ENCODE peak calls at places on chromosome 19, in ten cellular contexts. B, C, W, V, F, M, Y, P, L and R are unnamed samples.
A peak's percentile ranks its signal among the peaks of the same experiment; 100 is the strongest.

GRCh38 chr19:13149628-13150186 is 468 bp downstream of the STX10 start:
- DNase-seq in B (peak; percentile 43), C (peak; percentile 84), W (peak; percentile 71), V (peak; percentile 68), F (peak; percentile 84), M (no peak), Y (peak; percentile 81), P (no peak), L (no peak), R (no peak)

GRCh38 chr19:43735013-43735412 is 19.1 kb downstream of the IRGC start:
- DNase-seq in B (no peak), C (no peak), W (no peak), V (no peak), F (no peak), M (no peak), Y (no peak), P (no peak), L (no peak), R (no peak)

GRCh38 chr19:30666301-30666803 is 294.2 kb downstream of the ZNF536 start:
- DNase-seq in B (peak; percentile 33), C (no peak), W (peak; percentile 54), V (peak; percentile 46), F (no peak), M (no peak), Y (peak; percentile 92), P (no peak), L (peak; percentile 65), R (peak; percentile 25)

GRCh38 chr19:11423804-11424318 is 4.7 kb upstream of the RGL3 start:
- DNase-seq in B (no peak), C (no peak), W (no peak), V (no peak), F (peak; percentile 92), M (no peak), Y (no peak), P (no peak), L (no peak), R (no peak)

GRCh38 chr19:43777163-43777700 is 3.5 kb downstream of the KCNN4 start:
- DNase-seq in B (no peak), C (no peak), W (no peak), V (no peak), F (peak; percentile 94), M (no peak), Y (no peak), P (no peak), L (no peak), R (peak; percentile 34)

GRCh38 chr19:29878973-29879654 is 62.9 kb upstream of the URI1 start:
- DNase-seq in B (no peak), C (no peak), W (no peak), V (no peak), F (peak; percentile 92), M (peak; percentile 28), Y (peak; percentile 79), P (no peak), L (peak; percentile 8), R (no peak)

GRCh38 chr19:30557927-30558557 is 185.9 kb downstream of the ZNF536 start:
- DNase-seq in B (no peak), C (no peak), W (no peak), V (no peak), F (no peak), M (no peak), Y (peak; percentile 71), P (no peak), L (no peak), R (no peak)

GRCh38 chr19:47257411-47258169 is 1.3 kb downstream of the CCDC9 start:
- DNase-seq in B (no peak), C (peak; percentile 81), W (no peak), V (no peak), F (peak; percentile 90), M (no peak), Y (no peak), P (no peak), L (no peak), R (no peak)

GRCh38 chr19:53977429-53977990 is 13.9 kb upstream of the CACNG6 start:
- DNase-seq in B (peak; percentile 68), C (peak; percentile 87), W (peak; percentile 67), V (peak; percentile 70), F (peak; percentile 96), M (peak; percentile 63), Y (peak; percentile 93), P (peak; percentile 86), L (peak; percentile 87), R (peak; percentile 46)

GRCh38 chr19:53978975-53979801 is 12.2 kb upstream of the CACNG6 start:
- DNase-seq in B (no peak), C (no peak), W (no peak), V (no peak), F (peak; percentile 49), M (no peak), Y (no peak), P (no peak), L (no peak), R (no peak)

GRCh38 chr19:53980553-53981407 is 10.7 kb upstream of the CACNG6 start:
- DNase-seq in B (no peak), C (no peak), W (no peak), V (no peak), F (peak; percentile 86), M (no peak), Y (peak; percentile 94), P (peak; percentile 91), L (no peak), R (no peak)

GRCh38 chr19:53981408-53981998 is 9.9 kb upstream of the CACNG6 start:
- DNase-seq in B (no peak), C (no peak), W (no peak), V (no peak), F (peak; percentile 86), M (no peak), Y (peak; percentile 71), P (no peak), L (no peak), R (no peak)

DNA sequence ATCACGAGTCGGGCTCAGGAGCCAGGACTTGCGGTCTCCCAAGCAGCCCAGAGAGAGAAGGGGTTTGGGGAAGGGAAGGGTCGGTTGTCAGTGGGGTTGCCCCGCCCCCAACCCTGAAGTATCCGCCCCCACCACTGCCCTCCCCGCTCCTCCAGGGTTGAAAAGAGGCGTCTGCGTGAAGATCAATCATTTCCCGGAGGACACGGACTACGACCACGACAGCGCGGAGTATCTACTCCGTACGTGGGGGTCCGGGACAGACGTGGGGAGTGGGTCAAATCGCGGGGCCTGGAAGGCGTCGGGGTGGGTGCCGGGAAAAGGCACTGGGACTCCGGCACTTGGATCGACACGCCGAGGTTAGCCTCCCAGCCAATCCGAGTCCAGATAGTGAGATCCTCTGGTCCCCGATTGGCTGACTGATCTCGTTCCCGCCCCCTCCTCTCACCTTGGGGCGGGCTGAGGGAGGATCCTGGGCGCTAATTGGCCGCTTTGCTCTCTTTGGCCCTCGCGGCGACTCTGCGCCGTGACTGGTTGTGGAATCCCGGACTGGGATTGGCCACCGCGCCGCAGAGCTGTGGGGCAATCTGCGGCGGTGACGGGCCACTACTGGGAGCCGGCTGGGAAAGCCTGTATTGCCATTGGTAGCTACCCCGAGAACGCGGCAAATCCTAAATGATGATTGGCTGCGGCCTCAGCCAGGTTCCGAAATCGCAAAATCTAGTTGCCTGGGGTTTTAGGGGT is 13.3 kb upstream of the CACNG6 start:
- DNase-seq in B (peak; percentile 21), C (no peak), W (no peak), V (no peak), F (peak; percentile 97), M (no peak), Y (peak; percentile 98), P (peak; percentile 98), L (peak; percentile 25), R (peak; percentile 18)
- H3K27me3 ChIP-seq in B (peaks cover 4% of the 10 kb centered on the region), C (peaks cover 36% of the 10 kb centered on the region), W (peaks cover 21% of the 10 kb centered on the region), V (peaks cover 79% of the 10 kb centered on the region), F (peaks cover 40% of the 10 kb centered on the region), M (peaks cover 3% of the 10 kb centered on the region), Y (peaks cover 12% of the 10 kb centered on the region), P (no peaks in the 10 kb centered on the region), L (peaks cover 62% of the 10 kb centered on the region), R (peaks cover 18% of the 10 kb centered on the region)

DNA sequence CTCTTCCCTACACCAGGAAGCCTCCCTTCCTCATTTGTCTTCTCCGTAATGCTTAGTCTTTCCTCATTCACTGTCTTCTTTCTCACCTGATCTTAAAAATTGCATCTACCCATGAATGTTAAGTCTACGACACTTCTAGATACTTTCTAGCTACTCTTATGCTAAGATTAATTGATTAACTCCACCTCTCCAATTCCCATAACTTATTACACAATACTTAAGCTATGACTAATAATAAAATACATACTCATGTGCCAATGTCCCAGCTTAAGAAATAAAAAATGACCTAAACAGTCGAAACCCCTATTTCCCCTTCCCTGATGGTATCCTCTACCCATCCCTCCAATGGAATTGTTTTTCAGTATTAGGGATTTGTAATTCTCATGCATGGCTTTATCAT is 22.8 kb upstream of the ZNF527 start:
- DNase-seq in B (no peak), C (no peak), W (no peak), V (no peak), F (no peak), M (no peak), Y (no peak), P (no peak), L (no peak), R (no peak)
- H3K36me3 ChIP-seq in B (no peaks in the 10 kb centered on the region), C (peaks cover 9% of the 10 kb centered on the region), W (peaks cover 18% of the 10 kb centered on the region), V (peaks cover 41% of the 10 kb centered on the region), F (peaks cover 29% of the 10 kb centered on the region), M (peaks cover 3% of the 10 kb centered on the region), Y (peaks cover 83% of the 10 kb centered on the region), P (peaks cover 54% of the 10 kb centered on the region), L (peaks cover 5% of the 10 kb centered on the region), R (peaks cover 71% of the 10 kb centered on the region)

GRCh38 chr19:2050991-2051770 is at the start of gene MKNK2:
- DNase-seq in B (peak; percentile 90), C (peak; percentile 96), W (peak; percentile 95), V (peak; percentile 94), F (peak; percentile 100), M (peak; percentile 34), Y (peak; percentile 97), P (peak; percentile 77), L (peak; percentile 94), R (peak; percentile 94)

GRCh38 chr19:2049741-2050348 is 1.2 kb downstream of the MKNK2 start:
- DNase-seq in B (peak; percentile 81), C (peak; percentile 95), W (peak; percentile 97), V (peak; percentile 90), F (peak; percentile 97), M (peak; percentile 51), Y (no peak), P (peak; percentile 59), L (peak; percentile 81), R (peak; percentile 40)

GRCh38 chr19:2051771-2052704 is 994 bp upstream of the MKNK2 start:
- DNase-seq in B (peak; percentile 73), C (peak; percentile 92), W (peak; percentile 91), V (peak; percentile 73), F (peak; percentile 51), M (peak; percentile 40), Y (no peak), P (no peak), L (no peak), R (peak; percentile 56)

GRCh38 chr19:2048959-2049740 is 1.9 kb downstream of the MKNK2 start:
- DNase-seq in B (no peak), C (peak; percentile 81), W (peak; percentile 59), V (no peak), F (peak; percentile 95), M (no peak), Y (no peak), P (no peak), L (no peak), R (no peak)

GRCh38 chr19:2050349-2050990 is 574 bp downstream of the MKNK2 start:
- DNase-seq in B (no peak), C (no peak), W (no peak), V (no peak), F (peak; percentile 93), M (no peak), Y (no peak), P (no peak), L (no peak), R (no peak)
- H3K27me3 ChIP-seq in B (no peaks in the 10 kb centered on the region), C (no peaks in the 10 kb centered on the region), W (no peaks in the 10 kb centered on the region), V (no peaks in the 10 kb centered on the region), F (no peaks in the 10 kb centered on the region), M (no peaks in the 10 kb centered on the region), Y (no peaks in the 10 kb centered on the region), P (no peaks in the 10 kb centered on the region), L (no peaks in the 10 kb centered on the region), R (no peaks in the 10 kb centered on the region)

GRCh38 chr19:51938936-51939335 is 11.7 kb downstream of the ZNF613 start:
- DNase-seq in B (no peak), C (no peak), W (no peak), V (no peak), F (no peak), M (no peak), Y (no peak), P (no peak), L (no peak), R (no peak)
- H3K36me3 ChIP-seq in B (no peaks in the 10 kb centered on the region), C (peaks cover 82% of the 10 kb centered on the region), W (peaks cover 52% of the 10 kb centered on the region), V (peaks cover 100% of the 10 kb centered on the region), F (peaks cover 71% of the 10 kb centered on the region), M (peaks cover 15% of the 10 kb centered on the region), Y (peaks cover 98% of the 10 kb centered on the region), P (peaks cover 84% of the 10 kb centered on the region), L (peaks cover 15% of the 10 kb centered on the region), R (peaks cover 98% of the 10 kb centered on the region)